ENCODE peak calls at places on chromosomes 11 and 22, in ten cellular contexts. One of them, this sample, is unnamed.

GRCh38 chr11:57322881-57323467 is 1.8 kb downstream of the TNKS1BP1 start:
- DNase-seq in H9: no peak
- DNase-seq in cardiac muscle cell: no peak
- DNase-seq in aorta: peak; percentile 45
- DNase-seq in kidney: no peak
- DNase-seq in uterus: no peak
- DNase-seq in heart right ventricle: no peak
- DNase-seq in transverse colon: no peak
- DNase-seq in endothelial cell of umbilical vein: no peak
- DNase-seq in tibial nerve: no peak
- DNase-seq in this sample: no peak

GRCh38 chr11:74611369-74611861 is 19.0 kb downstream of the POLD3 start:
- DNase-seq in cardiac muscle cell: peak; percentile 18
- DNase-seq in kidney: no peak
- DNase-seq in endothelial cell of umbilical vein: peak; percentile 46
- DNase-seq in transverse colon: no peak
- DNase-seq in heart right ventricle: no peak
- DNase-seq in tibial nerve: no peak
- DNase-seq in uterus: no peak
- DNase-seq in H9: no peak
- DNase-seq in aorta: no peak
- DNase-seq in this sample: no peak

GRCh38 chr11:119207607-119208006 is 1.5 kb downstream of the CBL start:
- DNase-seq in H9: no peak
- DNase-seq in endothelial cell of umbilical vein: no peak
- DNase-seq in heart right ventricle: no peak
- DNase-seq in uterus: no peak
- DNase-seq in cardiac muscle cell: no peak
- DNase-seq in aorta: no peak
- DNase-seq in transverse colon: no peak
- DNase-seq in kidney: no peak
- DNase-seq in tibial nerve: no peak
- DNase-seq in this sample: no peak

GRCh38 chr22:49018601-49019000 is 809.1 kb downstream of the BRD1 start:
- DNase-seq in aorta: peak; percentile 25
- DNase-seq in tibial nerve: no peak
- DNase-seq in cardiac muscle cell: no peak
- DNase-seq in transverse colon: no peak
- DNase-seq in heart right ventricle: no peak
- DNase-seq in endothelial cell of umbilical vein: no peak
- DNase-seq in H9: peak; percentile 14
- DNase-seq in kidney: peak; percentile 59
- DNase-seq in uterus: no peak
- DNase-seq in this sample: no peak

GRCh38 chr22:37278261-37278660 is 4.0 kb upstream of the CYTH4 start:
- DNase-seq in uterus: no peak
- DNase-seq in heart right ventricle: no peak
- DNase-seq in aorta: no peak
- DNase-seq in cardiac muscle cell: no peak
- DNase-seq in H9: no peak
- DNase-seq in tibial nerve: no peak
- DNase-seq in endothelial cell of umbilical vein: no peak
- DNase-seq in transverse colon: no peak
- DNase-seq in kidney: no peak
- DNase-seq in this sample: no peak

GRCh38 chr11:5123802-5124521 is 14.2 kb downstream of the OR52A5 start:
- DNase-seq in uterus: peak; percentile 36
- DNase-seq in transverse colon: peak; percentile 48
- DNase-seq in heart right ventricle: peak; percentile 54
- DNase-seq in kidney: no peak
- DNase-seq in endothelial cell of umbilical vein: peak; percentile 75
- DNase-seq in H9: peak; percentile 71
- DNase-seq in cardiac muscle cell: peak; percentile 78
- DNase-seq in tibial nerve: peak; percentile 85
- DNase-seq in aorta: peak; percentile 53
- DNase-seq in this sample: peak; percentile 54

GRCh38 chr11:59573216-59573615 is 42.4 kb downstream of the OSBP start:
- DNase-seq in H9: no peak
- DNase-seq in cardiac muscle cell: no peak
- DNase-seq in aorta: no peak
- DNase-seq in heart right ventricle: no peak
- DNase-seq in transverse colon: no peak
- DNase-seq in uterus: no peak
- DNase-seq in tibial nerve: no peak
- DNase-seq in kidney: no peak
- DNase-seq in endothelial cell of umbilical vein: peak; percentile 32
- DNase-seq in this sample: no peak

GRCh38 chr11:126355324-126355925 is at the start of gene ST3GAL4:
- DNase-seq in uterus: peak; percentile 85
- DNase-seq in heart right ventricle: peak; percentile 87
- DNase-seq in aorta: peak; percentile 90
- DNase-seq in tibial nerve: peak; percentile 64
- DNase-seq in kidney: peak; percentile 95
- DNase-seq in cardiac muscle cell: peak; percentile 90
- DNase-seq in transverse colon: peak; percentile 72
- DNase-seq in H9: peak; percentile 90
- DNase-seq in endothelial cell of umbilical vein: peak; percentile 73
- DNase-seq in this sample: peak; percentile 82

GRCh38 chr11:118155781-118156530 is 3.3 kb upstream of the SCN4B start:
- DNase-seq in uterus: no peak
- DNase-seq in H9: no peak
- DNase-seq in transverse colon: no peak
- DNase-seq in cardiac muscle cell: no peak
- DNase-seq in heart right ventricle: no peak
- DNase-seq in tibial nerve: no peak
- DNase-seq in endothelial cell of umbilical vein: no peak
- DNase-seq in aorta: no peak
- DNase-seq in kidney: peak; percentile 30
- DNase-seq in this sample: no peak

GRCh38 chr11:66346476-66347424 is 679 bp downstream of the B4GAT1 start:
- DNase-seq in endothelial cell of umbilical vein: no peak
- DNase-seq in tibial nerve: no peak
- DNase-seq in transverse colon: no peak
- DNase-seq in uterus: no peak
- DNase-seq in kidney: peak; percentile 79
- DNase-seq in cardiac muscle cell: no peak
- DNase-seq in aorta: no peak
- DNase-seq in H9: no peak
- DNase-seq in heart right ventricle: no peak
- DNase-seq in this sample: no peak

GRCh38 chr11:87859583-87859982 is 315.7 kb downstream of the RAB38 start:
- DNase-seq in kidney: no peak
- DNase-seq in transverse colon: no peak
- DNase-seq in uterus: no peak
- DNase-seq in cardiac muscle cell: peak; percentile 1
- DNase-seq in heart right ventricle: no peak
- DNase-seq in endothelial cell of umbilical vein: peak; percentile 34
- DNase-seq in aorta: no peak
- DNase-seq in H9: no peak
- DNase-seq in tibial nerve: peak; percentile 15
- DNase-seq in this sample: no peak

GRCh38 chr11:9090488-9091043 is 833 bp downstream of the SCUBE2 start:
- DNase-seq in uterus: no peak
- DNase-seq in H9: no peak
- DNase-seq in cardiac muscle cell: no peak
- DNase-seq in endothelial cell of umbilical vein: peak; percentile 7
- DNase-seq in transverse colon: no peak
- DNase-seq in kidney: no peak
- DNase-seq in aorta: no peak
- DNase-seq in tibial nerve: no peak
- DNase-seq in heart right ventricle: no peak
- DNase-seq in this sample: no peak

GRCh38 chr11:128421577-128421976 is 165.8 kb downstream of the ETS1 start:
- DNase-seq in tibial nerve: no peak
- DNase-seq in kidney: no peak
- DNase-seq in cardiac muscle cell: no peak
- DNase-seq in transverse colon: no peak
- DNase-seq in uterus: no peak
- DNase-seq in heart right ventricle: no peak
- DNase-seq in H9: no peak
- DNase-seq in aorta: no peak
- DNase-seq in endothelial cell of umbilical vein: no peak
- DNase-seq in this sample: no peak

GRCh38 chr11:33317662-33318061 is 60.5 kb downstream of the HIPK3 start:
- DNase-seq in endothelial cell of umbilical vein: no peak
- DNase-seq in H9: no peak
- DNase-seq in heart right ventricle: no peak
- DNase-seq in transverse colon: no peak
- DNase-seq in kidney: no peak
- DNase-seq in tibial nerve: no peak
- DNase-seq in cardiac muscle cell: no peak
- DNase-seq in uterus: no peak
- DNase-seq in aorta: no peak
- DNase-seq in this sample: no peak

GRCh38 chr11:92948116-92948515 is 21.3 kb upstream of the MTNR1B start:
- DNase-seq in heart right ventricle: no peak
- DNase-seq in transverse colon: peak; percentile 59
- DNase-seq in tibial nerve: no peak
- DNase-seq in kidney: no peak
- DNase-seq in cardiac muscle cell: no peak
- DNase-seq in H9: no peak
- DNase-seq in endothelial cell of umbilical vein: no peak
- DNase-seq in aorta: no peak
- DNase-seq in uterus: no peak
- DNase-seq in this sample: no peak

GRCh38 chr11:92941676-92942571 is 27.5 kb upstream of the MTNR1B start:
- DNase-seq in tibial nerve: no peak
- DNase-seq in kidney: no peak
- DNase-seq in uterus: no peak
- DNase-seq in aorta: no peak
- DNase-seq in endothelial cell of umbilical vein: peak; percentile 35
- DNase-seq in transverse colon: no peak
- DNase-seq in heart right ventricle: no peak
- DNase-seq in cardiac muscle cell: peak; percentile 20
- DNase-seq in H9: no peak
- DNase-seq in this sample: no peak

DNA sequence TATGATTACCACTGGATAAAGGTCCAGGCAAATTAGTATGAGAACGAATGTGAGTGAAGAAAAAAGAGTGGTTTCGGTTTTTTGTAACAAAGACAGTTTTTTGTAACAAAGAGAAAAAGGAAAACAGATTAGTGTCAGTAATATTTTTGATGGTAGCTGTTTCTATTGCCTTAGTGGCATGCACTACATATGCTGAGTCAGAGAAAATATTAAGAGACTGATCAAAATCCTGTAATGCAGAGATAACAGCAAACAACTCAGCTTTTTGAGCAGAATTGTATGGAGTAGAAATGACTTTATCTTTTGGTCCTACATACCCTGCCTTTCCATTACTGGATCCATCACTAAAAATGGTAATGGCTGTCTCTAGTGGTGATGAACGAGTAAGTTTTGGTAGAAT is 22.7 kb upstream of the MTNR1B start:
- DNase-seq in H9: no peak
- DNase-seq in cardiac muscle cell: no peak
- DNase-seq in aorta: no peak
- DNase-seq in tibial nerve: no peak
- DNase-seq in kidney: no peak
- DNase-seq in transverse colon: no peak
- DNase-seq in heart right ventricle: no peak
- DNase-seq in endothelial cell of umbilical vein: no peak
- DNase-seq in uterus: no peak
- DNase-seq in this sample: no peak
- H3K9me3 ChIP-seq in H9: no peaks in the 10 kb centered on the region
- H3K9me3 ChIP-seq in cardiac muscle cell: no peaks in the 10 kb centered on the region
- H3K9me3 ChIP-seq in aorta: peaks cover 5% of the 10 kb centered on the region
- H3K9me3 ChIP-seq in tibial nerve: peaks cover 5% of the 10 kb centered on the region
- H3K9me3 ChIP-seq in kidney: peaks cover 5% of the 10 kb centered on the region
- H3K9me3 ChIP-seq in transverse colon: no peaks in the 10 kb centered on the region
- H3K9me3 ChIP-seq in heart right ventricle: peaks cover 6% of the 10 kb centered on the region
- H3K9me3 ChIP-seq in endothelial cell of umbilical vein: no peaks in the 10 kb centered on the region
- H3K9me3 ChIP-seq in uterus: no peaks in the 10 kb centered on the region
- H3K9me3 ChIP-seq in this sample: peaks cover 9% of the 10 kb centered on the region

DNA sequence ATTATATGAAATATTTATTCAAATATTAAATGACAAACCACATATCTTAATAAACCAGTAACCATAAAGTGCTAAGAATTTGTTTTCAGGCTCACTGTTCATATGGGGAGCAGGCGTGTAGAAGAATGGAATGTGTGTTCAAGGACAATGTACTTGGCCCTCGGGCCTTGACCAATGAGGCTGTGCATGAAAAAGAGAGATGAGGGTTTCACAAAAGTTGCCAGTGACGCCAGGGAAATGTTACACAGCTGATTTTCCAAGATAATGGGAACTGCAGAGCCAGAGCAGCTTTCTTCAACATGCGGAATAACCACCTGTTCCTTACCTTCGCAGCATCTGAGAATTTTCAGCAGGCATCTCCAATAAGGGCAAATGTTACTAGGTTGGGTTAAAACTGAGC is 4.2 kb downstream of the SF1 start:
- DNase-seq in kidney: no peak
- DNase-seq in transverse colon: no peak
- DNase-seq in heart right ventricle: no peak
- DNase-seq in endothelial cell of umbilical vein: no peak
- DNase-seq in uterus: no peak
- DNase-seq in H9: no peak
- DNase-seq in tibial nerve: no peak
- DNase-seq in aorta: no peak
- DNase-seq in cardiac muscle cell: no peak
- DNase-seq in this sample: no peak
- H3K4me1 ChIP-seq in kidney: peaks cover 14% of the 10 kb centered on the region
- H3K4me1 ChIP-seq in transverse colon: peaks cover 62% of the 10 kb centered on the region
- H3K4me1 ChIP-seq in heart right ventricle: peaks cover 62% of the 10 kb centered on the region
- H3K4me1 ChIP-seq in endothelial cell of umbilical vein: peaks cover 34% of the 10 kb centered on the region
- H3K4me1 ChIP-seq in uterus: peaks cover 14% of the 10 kb centered on the region
- H3K4me1 ChIP-seq in H9: no peaks in the 10 kb centered on the region
- H3K4me1 ChIP-seq in tibial nerve: peaks cover 46% of the 10 kb centered on the region
- H3K4me1 ChIP-seq in aorta: peaks cover 7% of the 10 kb centered on the region
- H3K4me1 ChIP-seq in cardiac muscle cell: peaks cover 15% of the 10 kb centered on the region
- H3K4me1 ChIP-seq in this sample: peaks cover 27% of the 10 kb centered on the region

DNA sequence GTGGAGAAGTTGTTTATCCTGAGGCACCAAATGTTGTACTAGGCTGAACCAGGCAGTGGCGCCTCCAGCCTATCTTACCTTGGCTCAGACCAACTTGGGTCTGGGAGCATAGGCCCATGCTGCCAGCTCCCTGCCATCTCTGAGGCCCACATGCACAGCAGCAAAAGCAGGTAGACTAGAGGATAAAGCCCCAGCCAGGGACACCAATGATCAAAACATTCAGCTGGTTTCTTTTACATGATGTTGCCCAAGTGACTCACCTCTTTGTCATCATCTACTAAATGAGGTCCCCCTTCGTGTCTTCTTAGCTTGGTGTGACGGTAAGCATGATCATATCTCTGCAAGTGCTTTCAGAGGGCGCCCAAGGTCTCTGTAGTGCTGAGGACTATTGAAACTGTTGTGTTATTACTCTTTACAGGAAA is 112.1 kb upstream of the DRD2 start:
- DNase-seq in kidney: no peak
- DNase-seq in tibial nerve: no peak
- DNase-seq in heart right ventricle: no peak
- DNase-seq in endothelial cell of umbilical vein: no peak
- DNase-seq in aorta: no peak
- DNase-seq in H9: no peak
- DNase-seq in transverse colon: no peak
- DNase-seq in uterus: no peak
- DNase-seq in cardiac muscle cell: no peak
- DNase-seq in this sample: no peak
- H3K9me3 ChIP-seq in kidney: no peaks in the 10 kb centered on the region
- H3K9me3 ChIP-seq in tibial nerve: no peaks in the 10 kb centered on the region
- H3K9me3 ChIP-seq in heart right ventricle: no peaks in the 10 kb centered on the region
- H3K9me3 ChIP-seq in endothelial cell of umbilical vein: no peaks in the 10 kb centered on the region
- H3K9me3 ChIP-seq in aorta: no peaks in the 10 kb centered on the region
- H3K9me3 ChIP-seq in H9: no peaks in the 10 kb centered on the region
- H3K9me3 ChIP-seq in transverse colon: no peaks in the 10 kb centered on the region
- H3K9me3 ChIP-seq in uterus: no peaks in the 10 kb centered on the region
- H3K9me3 ChIP-seq in cardiac muscle cell: no peaks in the 10 kb centered on the region
- H3K9me3 ChIP-seq in this sample: no peaks in the 10 kb centered on the region

GRCh38 chr22:19773470-19774040 is 13.0 kb downstream of the TBX1 start:
- DNase-seq in kidney: peak; percentile 55
- DNase-seq in H9: no peak
- DNase-seq in transverse colon: no peak
- DNase-seq in aorta: peak; percentile 43
- DNase-seq in tibial nerve: no peak
- DNase-seq in endothelial cell of umbilical vein: no peak
- DNase-seq in cardiac muscle cell: no peak
- DNase-seq in heart right ventricle: no peak
- DNase-seq in uterus: no peak
- DNase-seq in this sample: no peak
- H3K4me1 ChIP-seq in kidney: no peaks in the 10 kb centered on the region
- H3K4me1 ChIP-seq in H9: no peaks in the 10 kb centered on the region
- H3K4me1 ChIP-seq in transverse colon: no peaks in the 10 kb centered on the region
- H3K4me1 ChIP-seq in aorta: no peaks in the 10 kb centered on the region
- H3K4me1 ChIP-seq in tibial nerve: peaks cover 4% of the 10 kb centered on the region
- H3K4me1 ChIP-seq in endothelial cell of umbilical vein: peaks cover 12% of the 10 kb centered on the region
- H3K4me1 ChIP-seq in cardiac muscle cell: peaks cover 2% of the 10 kb centered on the region
- H3K4me1 ChIP-seq in heart right ventricle: peaks cover 9% of the 10 kb centered on the region
- H3K4me1 ChIP-seq in uterus: no peaks in the 10 kb centered on the region
- H3K4me1 ChIP-seq in this sample: no peaks in the 10 kb centered on the region